ENCODE peak calls at places on chromosomes 3 and 15, in seven cellular contexts. S is adrenal gland; O is endodermal cell; U is suprapubic skin; M is Peyer's patch; L is CD8-positive, alpha-beta T cell; W is stomach. I is an unnamed sample. For H3K4me1, the result is how much of the 10 kb centered on the place peaks cover.

GRCh38 chr3:144524531-144524930 is 552.9 kb downstream of the DIPK2A start:
- DNase-seq in M (no peak), U (no peak), W (no peak), O (no peak), S (no peak), L (no peak), I (no peak)

GRCh38 chr3:55406666-55407425 is 80.3 kb downstream of the WNT5A start:
- DNase-seq in S (no peak), L (no peak), W (no peak), O (no peak), U (no peak), M (no peak), I (no peak)

GRCh38 chr15:100869151-100869999 is 10.3 kb upstream of the ALDH1A3 start:
- DNase-seq in W (no peak), U (no peak), O (peak), S (no peak), L (no peak), M (no peak), I (no peak)

GRCh38 chr3:100230715-100231114 is 30.1 kb upstream of the TBC1D23 start:
- DNase-seq in U (no peak), O (no peak), S (no peak), W (no peak), L (no peak), M (no peak), I (no peak)

GRCh38 chr3:51966016-51966415 is 1.2 kb downstream of the PCBP4 start:
- DNase-seq in O (no peak), W (no peak), L (no peak), M (no peak), S (no peak), U (no peak), I (no peak)

GRCh38 chr3:53318522-53318921 is 28.8 kb downstream of the DCP1A start:
- DNase-seq in W (no peak), L (no peak), O (no peak), M (no peak), S (no peak), U (no peak), I (no peak)

GRCh38 chr3:115062412-115062956 is 84.6 kb downstream of the ZBTB20 start:
- DNase-seq in S (no peak), O (no peak), L (no peak), W (no peak), M (no peak), U (no peak), I (no peak)

GRCh38 chr15:31247404-31247803 is 79.2 kb upstream of the KLF13 start:
- DNase-seq in S (no peak), O (no peak), W (no peak), M (peak), L (no peak), U (no peak), I (peak)

GRCh38 chr3:169662215-169663070 is 1.1 kb downstream of the MECOM start:
- DNase-seq in L (no peak), U (no peak), S (no peak), W (peak), O (peak), M (peak), I (peak)
- TF ChIP-seq CTCF in L (peak), U (peak), S (no peak), W (no peak), O (peak), M (peak), I (peak)

GRCh38 chr15:75028991-75029377 is 5.6 kb downstream of the PPCDC start:
- DNase-seq in L (no peak), O (no peak), S (no peak), M (no peak), U (no peak), W (no peak), I (no peak)

GRCh38 chr15:75025102-75025501 is 1.7 kb downstream of the PPCDC start:
- DNase-seq in W (no peak), M (no peak), L (no peak), U (no peak), O (no peak), S (no peak), I (no peak)

GRCh38 chr15:75025548-75026260 is 2.3 kb downstream of the PPCDC start:
- DNase-seq in O (no peak), M (no peak), L (no peak), W (no peak), U (no peak), S (no peak), I (no peak)

GRCh38 chr15:75029378-75030022 is 6.1 kb downstream of the PPCDC start:
- DNase-seq in U (peak), S (peak), L (peak), O (peak), W (peak), M (peak), I (peak)

DNA sequence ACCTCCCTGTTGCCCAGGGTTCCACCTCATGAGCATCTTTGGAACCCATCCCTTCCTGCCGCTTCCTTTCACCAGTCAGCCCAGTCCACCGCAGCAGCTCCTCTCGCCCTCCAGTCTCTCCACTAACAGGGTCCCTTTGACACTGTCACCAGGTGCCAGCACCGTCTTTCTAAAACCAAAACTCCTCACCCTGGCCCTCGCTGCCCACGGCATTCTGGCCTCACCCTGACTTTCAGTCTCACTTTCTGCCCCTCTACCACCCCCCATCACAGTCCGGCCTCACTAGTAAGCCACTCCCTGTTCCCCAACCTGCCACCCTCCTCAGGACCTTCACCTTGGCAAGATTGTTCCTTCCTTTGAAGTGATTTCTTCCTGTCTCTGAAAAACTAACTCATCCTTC is 4.2 kb downstream of the PPCDC start:
- DNase-seq in U (no peak), M (no peak), W (peak), S (no peak), L (no peak), O (no peak), I (no peak)
- H3K4me1 ChIP-seq in U (half or more), M (under half), W (under half), S (under half), L (under half), O (under half), I (half or more)

DNA sequence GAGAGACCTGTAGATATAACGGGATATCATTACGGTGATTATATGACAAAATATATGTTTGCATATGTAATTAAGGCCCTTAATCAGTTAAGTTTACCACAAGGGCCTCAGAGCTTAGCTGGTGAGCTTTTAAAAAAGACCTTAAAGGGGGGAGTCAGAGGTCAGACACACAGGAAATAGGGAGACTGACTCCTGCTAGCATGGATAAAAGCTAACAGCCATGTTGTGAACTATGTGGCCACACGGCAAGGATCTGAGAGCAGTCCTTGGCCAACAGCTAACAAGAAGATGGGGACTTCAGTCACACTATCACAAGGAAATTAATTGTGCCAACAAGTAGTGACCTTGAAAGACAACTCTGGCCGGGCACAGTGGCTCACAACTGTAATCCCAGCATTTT is 3.1 kb downstream of the STAG1 start:
- DNase-seq in S (no peak), O (no peak), W (no peak), L (no peak), M (no peak), U (no peak), I (no peak)
- H3K4me3 ChIP-seq in S (no peak), O (no peak), W (no peak), L (no peak), M (no peak), U (no peak), I (no peak)

DNA sequence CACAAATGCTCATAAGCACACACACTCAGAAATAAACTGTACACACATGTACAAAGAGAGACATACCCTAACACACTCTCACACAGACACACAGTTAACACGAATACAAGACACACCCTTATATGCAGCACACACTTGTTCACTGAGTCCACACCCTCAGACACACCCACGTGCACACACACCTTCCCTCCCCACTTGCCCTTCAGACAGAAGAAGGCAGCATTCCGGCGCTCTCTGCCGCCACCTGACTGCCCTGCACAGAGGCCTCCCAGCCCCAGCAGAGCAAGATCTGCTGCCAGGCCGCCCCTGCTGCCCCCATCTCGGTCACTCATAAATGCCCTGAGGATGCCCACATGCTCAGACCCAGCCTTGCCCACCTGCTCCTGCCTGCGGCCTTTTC is 71.0 kb downstream of the EPHB3 start:
- DNase-seq in S (no peak), M (peak), W (peak), O (no peak), L (no peak), U (no peak), I (no peak)
- TF ChIP-seq CTCF in S (no peak), M (no peak), W (no peak), O (peak), L (no peak), U (no peak), I (no peak)

GRCh38 chr3:184417619-184418327 is 37.9 kb downstream of the CHRD start:
- DNase-seq in M (peak), L (peak), O (peak), S (peak), U (peak), W (peak), I (peak)

GRCh38 chr3:184415229-184415517 is 35.3 kb downstream of the CHRD start:
- DNase-seq in M (no peak), O (no peak), W (no peak), L (no peak), U (no peak), S (no peak), I (no peak)

GRCh38 chr3:184423567-184423966 is 43.7 kb downstream of the CHRD start:
- DNase-seq in U (no peak), L (no peak), W (no peak), S (no peak), M (no peak), O (no peak), I (no peak)

GRCh38 chr3:184414418-184415228 is 34.8 kb downstream of the CHRD start:
- DNase-seq in L (no peak), U (no peak), O (no peak), S (no peak), M (no peak), W (no peak), I (peak)

GRCh38 chr3:184419171-184419570 is 39.3 kb downstream of the CHRD start:
- DNase-seq in S (no peak), O (no peak), M (no peak), U (no peak), W (no peak), L (no peak), I (peak)
- H3K4me1 ChIP-seq in S (under half), O (under half), M (under half), U (under half), W (under half), L (under half), I (under half)

GRCh38 chr3:104673981-104674380 is 692.7 kb upstream of the ALCAM start:
- DNase-seq in U (no peak), W (no peak), M (no peak), S (no peak), L (no peak), O (no peak), I (no peak)
- H3K4me3 ChIP-seq in U (no peak), W (no peak), M (no peak), S (no peak), L (no peak), O (no peak), I (no peak)